ENCODE peak calls at places on chromosomes 11 and 22, in eight cellular contexts. E, P, A, Z, T, S, W and R are unnamed samples.

GRCh38 chr11:26228778-26229177 is 103.2 kb upstream of the ANO3 start:
- DNase-seq in E (no peak), P (no peak), A (no peak), Z (no peak), T (no peak), S (no peak), W (no peak), R (no peak)

GRCh38 chr22:47209077-47209514 is 446.6 kb downstream of the TBC1D22A start:
- DNase-seq in E (no peak), P (no peak), A (no peak), Z (no peak), T (no peak), S (no peak), W (no peak), R (peak)

GRCh38 chr11:47857485-47858168 is 9.5 kb upstream of the NUP160 start:
- DNase-seq in E (no peak), P (no peak), A (no peak), Z (no peak), T (no peak), S (no peak), W (no peak), R (no peak)

GRCh38 chr22:20606041-20606783 is 98.8 kb downstream of the MED15 start:
- DNase-seq in E (peak), P (peak), A (peak), Z (peak), T (no peak), S (peak), W (peak), R (no peak)

GRCh38 chr11:61776561-61777075 is 15.8 kb downstream of the TMEM258 start:
- DNase-seq in E (peak), P (no peak), A (peak), Z (peak), T (peak), S (peak), W (no peak), R (no peak)

GRCh38 chr11:68337399-68337835 is 25.0 kb downstream of the LRP5 start:
- DNase-seq in E (no peak), P (no peak), A (no peak), Z (no peak), T (no peak), S (no peak), W (no peak), R (no peak)

GRCh38 chr11:69700278-69701140 is 3.3 kb downstream of the FGF19 start:
- DNase-seq in E (no peak), P (no peak), A (peak), Z (no peak), T (peak), S (peak), W (peak), R (no peak)

GRCh38 chr22:39705386-39705785 is 134.8 kb downstream of the CACNA1I start:
- DNase-seq in E (no peak), P (no peak), A (no peak), Z (no peak), T (no peak), S (no peak), W (no peak), R (no peak)

GRCh38 chr11:97972731-97973130 is 1048.0 kb upstream of the CNTN5 start:
- DNase-seq in E (no peak), P (no peak), A (no peak), Z (no peak), T (no peak), S (no peak), W (no peak), R (no peak)

GRCh38 chr11:58963551-58964075 is 24.3 kb downstream of the GLYATL1 start:
- DNase-seq in E (no peak), P (no peak), A (no peak), Z (peak), T (no peak), S (no peak), W (no peak), R (no peak)